ENCODE peak calls at places on chromosome 22, in seven cellular contexts. W, Y, Q, V, L, C and S are unnamed samples.

GRCh38 chr22:31139866-31140716 is at the start of gene PLA2G3:
- DNase-seq in L (no peak), Q (no peak), C (no peak), Y (no peak), V (no peak), W (no peak), S (no peak)

GRCh38 chr22:27215826-27216320 is 558.5 kb downstream of the MIAT start:
- DNase-seq in Y (no peak), V (no peak), Q (no peak), C (no peak), L (no peak), W (no peak), S (no peak)

GRCh38 chr22:27867958-27868737 is 50.9 kb downstream of the PITPNB start:
- DNase-seq in Y (no peak), V (no peak), Q (no peak), W (no peak), C (no peak), L (no peak), S (no peak)

GRCh38 chr22:46663436-46664100 is 43.4 kb downstream of the GRAMD4 start:
- DNase-seq in Y (no peak), V (no peak), L (peak), C (no peak), Q (no peak), W (no peak), S (no peak)

GRCh38 chr22:43635101-43635500 is 177.0 kb downstream of the EFCAB6 start:
- DNase-seq in L (no peak), C (no peak), Q (no peak), V (no peak), W (no peak), Y (no peak), S (no peak)

GRCh38 chr22:47091241-47091691 is 328.8 kb downstream of the TBC1D22A start:
- DNase-seq in Y (no peak), Q (no peak), V (no peak), C (no peak), W (no peak), L (no peak), S (no peak)

GRCh38 chr22:22865311-22866072 is 22.1 kb upstream of the IGLL5 start:
- DNase-seq in Q (no peak), Y (peak), W (no peak), L (no peak), C (no peak), V (peak), S (no peak)

GRCh38 chr22:48240165-48240934 is 1477.9 kb downstream of the TBC1D22A start:
- DNase-seq in C (no peak), Q (no peak), V (no peak), W (no peak), Y (no peak), L (no peak), S (no peak)

GRCh38 chr22:39524753-39525657 is 4.6 kb downstream of the ATF4 start:
- DNase-seq in Q (no peak), W (no peak), V (no peak), C (no peak), Y (no peak), L (no peak), S (no peak)

GRCh38 chr22:36321797-36322601 is 65.8 kb downstream of the MYH9 start:
- DNase-seq in C (no peak), L (no peak), V (no peak), W (no peak), Y (no peak), Q (no peak), S (no peak)

GRCh38 chr22:34702279-34702678 is 363.7 kb upstream of the ISX start:
- DNase-seq in W (no peak), Q (no peak), C (no peak), V (no peak), Y (no peak), L (no peak), S (no peak)

GRCh38 chr22:35465109-35465701 is 65.3 kb downstream of the MCM5 start:
- DNase-seq in V (no peak), W (no peak), Q (peak), L (peak), Y (no peak), C (no peak), S (no peak)

GRCh38 chr22:31055322-31056159 is 25.6 kb upstream of the SMTN start:
- DNase-seq in Q (peak), L (peak), C (no peak), Y (no peak), V (no peak), W (no peak), S (peak)

GRCh38 chr22:33918676-33919590 is 1.3 kb downstream of the LARGE1 start:
- DNase-seq in C (no peak), Y (no peak), V (no peak), W (no peak), Q (no peak), L (no peak), S (no peak)

GRCh38 chr22:42648368-42649260 is 578 bp downstream of the CYB5R3 start:
- DNase-seq in W (no peak), V (peak), Q (peak), L (peak), C (no peak), Y (no peak), S (no peak)

GRCh38 chr22:32237905-32238304 is 17.2 kb downstream of the SLC5A4 start:
- DNase-seq in C (no peak), W (no peak), Q (no peak), V (no peak), L (no peak), Y (no peak), S (no peak)

GRCh38 chr22:43260346-43260745 is 73.4 kb upstream of the TTLL12 start:
- DNase-seq in Y (no peak), Q (no peak), V (no peak), C (no peak), W (no peak), L (no peak), S (no peak)

GRCh38 chr22:30562391-30562790 is 12.1 kb downstream of the GAL3ST1 start:
- DNase-seq in Y (no peak), C (no peak), Q (no peak), W (no peak), V (no peak), L (no peak), S (no peak)

GRCh38 chr22:37378642-37379058 is 48.6 kb downstream of the ELFN2 start:
- DNase-seq in V (no peak), C (no peak), Y (no peak), Q (no peak), L (no peak), W (no peak), S (no peak)

GRCh38 chr22:22714600-22715361 is 70.4 kb downstream of the GGTLC2 start:
- DNase-seq in C (no peak), Q (no peak), V (no peak), L (no peak), Y (peak), W (no peak), S (no peak)

GRCh38 chr22:45977003-45977395 is at the start of gene WNT7B:
- DNase-seq in V (no peak), C (no peak), W (no peak), L (no peak), Y (no peak), Q (no peak), S (no peak)

GRCh38 chr22:16387088-16387487 is 205.5 kb downstream of the CCT8L2 start:
- DNase-seq in C (no peak), Y (no peak), Q (no peak), W (no peak), L (no peak), V (no peak), S (no peak)